ENCODE peak calls at places on chromosomes 1 and 21, in eight cellular contexts. I, L, D, N, T, Q, U and V are unnamed samples.

GRCh38 chr21:35376406-35377135 is 327.5 kb upstream of the RUNX1 start:
- DNase-seq in L (no peak), I (no peak), D (peak), N (no peak), Q (no peak), T (no peak), U (no peak), V (no peak)

GRCh38 chr1:162187676-162188075 is 118.2 kb downstream of the NOS1AP start:
- DNase-seq in T (no peak), L (peak), Q (peak), N (no peak), U (no peak), I (no peak), D (peak), V (no peak)

GRCh38 chr1:181469829-181470228 is 13.5 kb upstream of the CACNA1E start:
- DNase-seq in I (no peak), N (no peak), Q (peak), D (peak), L (peak), U (no peak), T (no peak), V (peak)

GRCh38 chr21:34020005-34020847 is 53.2 kb upstream of the MRPS6 start:
- DNase-seq in T (no peak), L (peak), Q (no peak), D (no peak), N (no peak), U (no peak), I (no peak), V (peak)

GRCh38 chr1:208936431-208936830 is 647.1 kb upstream of the CAMK1G start:
- DNase-seq in I (no peak), L (no peak), T (no peak), D (no peak), N (no peak), Q (no peak), U (no peak), V (no peak)

GRCh38 chr1:154158307-154159125 is 3.6 kb upstream of the NUP210L start:
- DNase-seq in D (no peak), I (no peak), T (no peak), U (no peak), N (no peak), Q (no peak), L (no peak), V (no peak)

GRCh38 chr1:107771377-107771776 is 193.6 kb downstream of the VAV3 start:
- DNase-seq in U (no peak), N (no peak), I (no peak), T (no peak), Q (no peak), D (no peak), L (no peak), V (no peak)

GRCh38 chr21:25171438-25171837 is 435.8 kb downstream of the MRPL39 start:
- DNase-seq in Q (no peak), T (no peak), I (no peak), D (peak), U (no peak), N (no peak), L (peak), V (peak)

GRCh38 chr1:54355931-54356679 is 50.1 kb downstream of the SSBP3 start:
- DNase-seq in Q (no peak), L (no peak), T (no peak), U (no peak), D (no peak), I (no peak), N (no peak), V (no peak)

GRCh38 chr1:192538407-192539311 is 36.9 kb upstream of the RGS1 start:
- DNase-seq in N (no peak), D (peak), U (no peak), I (no peak), Q (no peak), T (no peak), L (peak), V (no peak)

GRCh38 chr1:31579374-31579773 is 3.1 kb downstream of the TINAGL1 start:
- DNase-seq in N (no peak), U (peak), T (peak), I (no peak), L (no peak), Q (no peak), D (peak), V (no peak)

GRCh38 chr1:201721131-201722049 is 107.6 kb upstream of the IPO9 start:
- DNase-seq in T (no peak), N (no peak), Q (no peak), D (peak), L (peak), U (no peak), I (no peak), V (no peak)

GRCh38 chr1:47859092-47859743 is 138.0 kb downstream of the TRABD2B start:
- DNase-seq in L (no peak), U (no peak), N (no peak), T (no peak), D (peak), Q (no peak), I (no peak), V (peak)

GRCh38 chr1:227939791-227940771 is 7.7 kb downstream of the WNT9A start:
- DNase-seq in N (peak), L (no peak), I (no peak), T (no peak), D (no peak), U (peak), Q (no peak), V (no peak)

GRCh38 chr21:44940116-44940631 is 345 bp downstream of the SLX9 start:
- DNase-seq in D (no peak), U (no peak), L (no peak), I (no peak), N (no peak), Q (peak), T (no peak), V (no peak)

GRCh38 chr1:90402893-90403849 is 313.9 kb downstream of the BARHL2 start:
- DNase-seq in I (no peak), D (peak), Q (peak), L (peak), T (peak), N (peak), U (no peak), V (peak)

GRCh38 chr1:46544561-46545240 is 6.7 kb downstream of the KNCN start:
- DNase-seq in U (no peak), Q (no peak), L (no peak), T (no peak), D (no peak), N (no peak), I (no peak), V (no peak)
- TF ChIP-seq CTCF in U (no peak), Q (no peak), L (no peak), T (no peak), D (peak), N (no peak), I (peak), V (peak)

GRCh38 chr1:26541816-26542711 is 12.5 kb downstream of the RPS6KA1 start:
- DNase-seq in U (peak), N (peak), T (peak), L (peak), D (peak), I (peak), Q (peak), V (peak)
- TF ChIP-seq CTCF in U (peak), N (no peak), T (peak), L (no peak), D (peak), I (peak), Q (peak), V (peak)

DNA sequence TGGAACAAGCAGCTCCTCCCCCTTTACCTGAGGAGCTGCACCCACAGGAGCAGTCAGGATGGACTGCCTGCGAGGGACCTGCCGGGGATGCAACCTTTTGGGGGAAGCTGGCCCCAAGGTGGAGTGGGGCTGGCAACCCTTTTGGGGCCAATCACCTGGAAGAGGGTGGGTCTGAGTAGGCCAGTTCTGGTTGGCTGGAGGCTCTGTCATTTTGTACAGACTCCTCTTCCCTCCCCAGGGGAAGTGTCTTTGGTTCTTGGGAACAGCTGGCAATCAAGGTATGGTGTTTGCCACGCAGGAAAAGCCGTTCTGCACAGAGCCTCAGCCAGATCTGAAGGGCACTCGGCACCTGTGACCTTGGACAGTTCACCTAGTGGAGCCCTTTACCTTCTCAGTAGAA is 280 bp upstream of the A3GALT2 start:
- DNase-seq in U (no peak), L (no peak), N (no peak), Q (no peak), D (no peak), T (no peak), I (no peak), V (no peak)
- TF ChIP-seq CTCF in U (no peak), L (no peak), N (no peak), Q (no peak), D (no peak), T (no peak), I (no peak), V (no peak)

DNA sequence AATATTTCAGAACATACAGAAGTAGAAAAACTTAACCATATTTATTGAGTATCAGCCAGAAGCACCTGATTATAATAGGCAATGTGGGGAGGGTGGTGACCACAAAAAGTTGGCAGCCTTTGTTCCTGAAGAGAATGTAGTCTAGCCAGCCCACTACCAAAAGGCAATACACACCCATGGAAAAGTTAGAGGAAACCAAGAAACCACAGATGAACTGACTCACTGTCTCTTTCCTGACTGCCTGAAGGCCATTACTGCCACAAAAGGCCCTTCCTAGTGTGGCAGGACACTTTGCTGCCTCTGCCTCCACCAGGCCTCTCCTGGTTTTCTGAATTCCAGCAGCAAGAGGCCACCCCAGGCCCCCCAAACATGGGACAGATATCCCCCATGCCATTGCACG is 14.6 kb upstream of the PROX1 start:
- DNase-seq in T (no peak), N (no peak), L (no peak), Q (no peak), D (no peak), U (no peak), I (no peak), V (peak)
- TF ChIP-seq CTCF in T (no peak), N (no peak), L (no peak), Q (no peak), D (no peak), U (no peak), I (no peak), V (no peak)

GRCh38 chr1:183646780-183647179 is 6.3 kb downstream of the APOBEC4 start:
- DNase-seq in N (no peak), T (no peak), Q (no peak), L (no peak), U (no peak), D (no peak), I (no peak), V (no peak)
- TF ChIP-seq CTCF in N (no peak), T (no peak), Q (no peak), L (no peak), U (no peak), D (no peak), I (no peak), V (no peak)

GRCh38 chr1:24177161-24177560 is 9.9 kb downstream of the IFNLR1 start:
- DNase-seq in D (no peak), N (no peak), Q (no peak), U (no peak), L (no peak), I (no peak), T (no peak), V (no peak)

GRCh38 chr1:24180676-24181075 is 6.4 kb downstream of the IFNLR1 start:
- DNase-seq in T (no peak), L (no peak), N (no peak), U (no peak), I (no peak), D (no peak), Q (no peak), V (no peak)

GRCh38 chr1:24179251-24179895 is 7.7 kb downstream of the IFNLR1 start:
- DNase-seq in I (no peak), D (no peak), U (no peak), Q (no peak), T (no peak), L (no peak), N (peak), V (no peak)

GRCh38 chr1:24175033-24175755 is 11.9 kb downstream of the IFNLR1 start:
- DNase-seq in U (no peak), Q (no peak), I (no peak), L (no peak), T (no peak), N (no peak), D (no peak), V (peak)

GRCh38 chr1:24178404-24178803 is 8.7 kb downstream of the IFNLR1 start:
- DNase-seq in T (no peak), N (no peak), Q (no peak), U (no peak), L (no peak), I (no peak), D (no peak), V (no peak)
- TF ChIP-seq CTCF in T (no peak), N (no peak), Q (no peak), U (no peak), L (no peak), I (no peak), D (no peak), V (no peak)